ENCODE peak calls at places on chromosomes 4 and X, in four cellular contexts. S is stimulated activated CD4-positive, alpha-beta T cell treated with anti-CD3 and anti-CD28 coated beads, TNF-alpha, amount 100 ng/mL, for 1 hour; G is mucosa of gallbladder; K is RWPE1. Y is an unnamed sample.

GRCh38 chr4:89871211-89871610 is 23.4 kb upstream of the MMRN1 start:
- DNase-seq in S (no peak), G (no peak), K (no peak), Y (no peak)

GRCh38 chr4:38565271-38566199 is 98.5 kb upstream of the KLF3 start:
- DNase-seq in S (no peak), G (peak; percentile 18), K (peak; percentile 87), Y (no peak)

GRCh38 chrX:25144043-25144940 is 128.5 kb upstream of the ARX start:
- DNase-seq in S (no peak), G (peak; percentile 55), K (peak; percentile 24), Y (no peak)

GRCh38 chr4:11418610-11419009 is 10.1 kb downstream of the HS3ST1 start:
- DNase-seq in S (no peak), G (no peak), K (no peak), Y (no peak)

GRCh38 chr4:82431026-82431745 is 796 bp downstream of the ENOPH1 start:
- DNase-seq in S (peak; percentile 13), G (peak; percentile 20), K (peak; percentile 44), Y (peak; percentile 26)

GRCh38 chr4:27666943-27667342 is 806.3 kb downstream of the STIM2 start:
- DNase-seq in S (no peak), G (no peak), K (no peak), Y (no peak)

GRCh38 chr4:21593268-21594002 is 355.1 kb downstream of the KCNIP4 start:
- DNase-seq in S (no peak), G (no peak), K (no peak), Y (no peak)

GRCh38 chr4:164136181-164136616 is 617.7 kb upstream of the SMIM31 start:
- DNase-seq in S (no peak), G (no peak), K (no peak), Y (no peak)

GRCh38 chr4:155742310-155743015 is 16.4 kb upstream of the GUCY1B1 start:
- DNase-seq in S (no peak), G (no peak), K (no peak), Y (no peak)

GRCh38 chr4:13580018-13580417 is 35.7 kb upstream of the NKX3-2 start:
- DNase-seq in S (no peak), G (no peak), K (no peak), Y (no peak)

GRCh38 chr4:30755306-30755705 is 35.1 kb downstream of the PCDH7 start:
- DNase-seq in S (no peak), G (no peak), K (no peak), Y (no peak)

GRCh38 chrX:40244980-40245379 is 147.2 kb upstream of the BCOR start:
- DNase-seq in S (no peak), G (no peak), K (no peak), Y (no peak)

GRCh38 chr4:46372878-46373277 is 17.1 kb downstream of the GABRA2 start:
- DNase-seq in S (no peak), G (no peak), K (no peak), Y (no peak)

GRCh38 chr4:44725166-44725565 is 1.2 kb downstream of the GNPDA2 start:
- DNase-seq in S (no peak), G (no peak), K (no peak), Y (no peak)

GRCh38 chrX:15298201-15298600 is 17.2 kb downstream of the ASB11 start:
- DNase-seq in S (no peak), G (no peak), K (no peak), Y (no peak)

GRCh38 chr4:57081651-57082349 is 28.4 kb downstream of the IGFBP7 start:
- DNase-seq in S (no peak), G (no peak), K (no peak), Y (no peak)

GRCh38 chr4:16642897-16643296 is 255.5 kb downstream of the LDB2 start:
- DNase-seq in S (no peak), G (no peak), K (no peak), Y (no peak)

GRCh38 chr4:4226606-4227438 is at the start of gene OTOP1:
- DNase-seq in S (no peak), G (no peak), K (no peak), Y (no peak)

GRCh38 chrX:46637937-46638336 is 64.4 kb downstream of the CHST7 start:
- DNase-seq in S (no peak), G (no peak), K (peak; percentile 23), Y (no peak)

Y was measured in activated T-helper 1 cell treated with anti-CD3 and anti-CD28 coated beads, Interleukin-2, amount 50 U/mL, for 16 hours.